ENCODE peak calls at places on chromosomes 3 and 15, in eight cellular contexts. D is heart right ventricle, C is uterus, Z is Panc1, U is thyroid gland, M is AG04449, I is AG09309, V is aorta. P is an unnamed sample.

GRCh38 chr3:34216713-34217346 is 418.4 kb downstream of the PDCD6IP start:
- DNase-seq in C (no peak), M (no peak), I (no peak), D (no peak), V (no peak), Z (no peak), U (no peak), P (no peak)

GRCh38 chr15:62850791-62851291 is 191.7 kb upstream of the TPM1 start:
- DNase-seq in I (peak), Z (no peak), C (no peak), V (no peak), U (no peak), D (no peak), M (peak), P (peak)

GRCh38 chr3:159762981-159763465 is 225.6 kb upstream of the IL12A start:
- DNase-seq in C (peak), M (no peak), V (peak), D (peak), U (peak), I (peak), Z (no peak), P (peak)

GRCh38 chr3:111143-112069 is 85.2 kb upstream of the CHL1 start:
- DNase-seq in I (no peak), Z (no peak), V (no peak), M (no peak), C (no peak), U (no peak), D (no peak), P (no peak)

GRCh38 chr15:76678766-76679165 is 226.4 kb downstream of the SCAPER start:
- DNase-seq in M (peak), C (no peak), D (no peak), V (no peak), Z (no peak), I (peak), U (no peak), P (no peak)

GRCh38 chr3:197256836-197257444 is 41.5 kb downstream of the DLG1 start:
- DNase-seq in Z (peak), C (peak), I (peak), M (peak), V (no peak), D (no peak), U (peak), P (peak)

GRCh38 chr3:10137178-10137577 is 4.4 kb upstream of the VHL start:
- DNase-seq in V (no peak), Z (no peak), U (no peak), D (no peak), C (no peak), I (no peak), M (no peak), P (peak)

GRCh38 chr3:109835958-109836357 is 498.6 kb upstream of the DPPA4 start:
- DNase-seq in Z (no peak), M (no peak), I (no peak), D (no peak), C (no peak), U (no peak), V (no peak), P (no peak)

GRCh38 chr3:37825744-37826143 is 35.9 kb upstream of the CTDSPL start:
- DNase-seq in U (no peak), M (no peak), Z (no peak), C (no peak), D (no peak), I (no peak), V (no peak), P (no peak)

GRCh38 chr3:138389841-138390581 is 41.6 kb downstream of the MRAS start:
- DNase-seq in M (peak), Z (peak), D (no peak), C (peak), I (peak), V (no peak), U (peak), P (no peak)

GRCh38 chr3:17302774-17303173 is 418.0 kb downstream of the PLCL2 start:
- DNase-seq in V (no peak), U (peak), I (no peak), D (peak), C (peak), M (no peak), Z (no peak), P (no peak)

GRCh38 chr15:80832676-80833075 is 53.5 kb downstream of the CEMIP start:
- DNase-seq in M (no peak), C (no peak), I (no peak), Z (no peak), U (no peak), V (no peak), D (no peak), P (no peak)

GRCh38 chr3:42486814-42487569 is 15.5 kb upstream of the VIPR1 start:
- DNase-seq in D (no peak), Z (no peak), U (no peak), V (no peak), C (no peak), M (no peak), I (no peak), P (no peak)

GRCh38 chr3:160921020-160921635 is 165.1 kb downstream of the PPM1L start:
- DNase-seq in C (no peak), Z (no peak), V (no peak), U (peak), M (no peak), D (no peak), I (peak), P (peak)

GRCh38 chr3:119258915-119259314 is 18.2 kb upstream of the B4GALT4 start:
- DNase-seq in D (no peak), V (no peak), I (no peak), M (no peak), U (no peak), C (no peak), Z (no peak), P (no peak)

GRCh38 chr3:114902691-114903101 is 244.4 kb downstream of the ZBTB20 start:
- DNase-seq in Z (no peak), D (no peak), I (no peak), M (no peak), C (no peak), U (peak), V (no peak), P (peak)

GRCh38 chr3:28253040-28253715 is 11.8 kb downstream of the CMC1 start:
- DNase-seq in Z (no peak), M (no peak), D (no peak), U (no peak), V (no peak), C (no peak), I (no peak), P (no peak)

GRCh38 chr15:62455441-62455921 is 290.4 kb upstream of the C2CD4B start:
- DNase-seq in I (no peak), M (no peak), Z (peak), C (no peak), V (no peak), D (peak), U (peak), P (peak)

GRCh38 chr15:92949604-92950249 is 49.6 kb downstream of the CHD2 start:
- DNase-seq in M (no peak), D (no peak), Z (no peak), C (no peak), U (no peak), I (no peak), V (no peak), P (no peak)

GRCh38 chr15:37628507-37628906 is 305.9 kb upstream of the TMCO5A start:
- DNase-seq in U (no peak), D (no peak), M (no peak), C (no peak), Z (no peak), V (no peak), I (no peak), P (no peak)

GRCh38 chr3:153289334-153289808 is 127.3 kb downstream of the RAP2B start:
- DNase-seq in D (no peak), I (no peak), C (no peak), Z (no peak), V (no peak), M (no peak), U (no peak), P (no peak)

GRCh38 chr15:77546050-77546501 is 86.6 kb downstream of the LINGO1 start:
- DNase-seq in Z (peak), I (peak), U (no peak), M (peak), C (no peak), D (no peak), V (peak), P (peak)

GRCh38 chr3:14836049-14836468 is 17.3 kb downstream of the FGD5 start:
- DNase-seq in I (no peak), D (peak), V (peak), U (no peak), M (no peak), C (peak), Z (no peak), P (no peak)

GRCh38 chr3:14925729-14926591 is 21.4 kb upstream of the NR2C2 start:
- DNase-seq in Z (peak), D (no peak), U (peak), I (peak), C (no peak), V (no peak), M (no peak), P (peak)

GRCh38 chr15:57333487-57333886 is 42.8 kb upstream of the CGNL1 start:
- DNase-seq in Z (no peak), U (no peak), D (no peak), I (no peak), V (no peak), C (no peak), M (no peak), P (peak)

GRCh38 chr3:98793971-98794370 is 30.8 kb downstream of the ST3GAL6 start:
- DNase-seq in C (no peak), M (no peak), D (no peak), V (no peak), Z (no peak), U (no peak), I (no peak), P (no peak)

GRCh38 chr15:66873856-66874255 is 171.8 kb downstream of the SMAD6 start:
- DNase-seq in I (no peak), V (no peak), U (no peak), C (no peak), Z (no peak), D (no peak), M (no peak), P (no peak)

GRCh38 chr3:5017953-5018531 is 38.8 kb downstream of the BHLHE40 start:
- DNase-seq in I (no peak), V (peak), C (peak), M (no peak), U (peak), Z (no peak), D (peak), P (no peak)

DNA sequence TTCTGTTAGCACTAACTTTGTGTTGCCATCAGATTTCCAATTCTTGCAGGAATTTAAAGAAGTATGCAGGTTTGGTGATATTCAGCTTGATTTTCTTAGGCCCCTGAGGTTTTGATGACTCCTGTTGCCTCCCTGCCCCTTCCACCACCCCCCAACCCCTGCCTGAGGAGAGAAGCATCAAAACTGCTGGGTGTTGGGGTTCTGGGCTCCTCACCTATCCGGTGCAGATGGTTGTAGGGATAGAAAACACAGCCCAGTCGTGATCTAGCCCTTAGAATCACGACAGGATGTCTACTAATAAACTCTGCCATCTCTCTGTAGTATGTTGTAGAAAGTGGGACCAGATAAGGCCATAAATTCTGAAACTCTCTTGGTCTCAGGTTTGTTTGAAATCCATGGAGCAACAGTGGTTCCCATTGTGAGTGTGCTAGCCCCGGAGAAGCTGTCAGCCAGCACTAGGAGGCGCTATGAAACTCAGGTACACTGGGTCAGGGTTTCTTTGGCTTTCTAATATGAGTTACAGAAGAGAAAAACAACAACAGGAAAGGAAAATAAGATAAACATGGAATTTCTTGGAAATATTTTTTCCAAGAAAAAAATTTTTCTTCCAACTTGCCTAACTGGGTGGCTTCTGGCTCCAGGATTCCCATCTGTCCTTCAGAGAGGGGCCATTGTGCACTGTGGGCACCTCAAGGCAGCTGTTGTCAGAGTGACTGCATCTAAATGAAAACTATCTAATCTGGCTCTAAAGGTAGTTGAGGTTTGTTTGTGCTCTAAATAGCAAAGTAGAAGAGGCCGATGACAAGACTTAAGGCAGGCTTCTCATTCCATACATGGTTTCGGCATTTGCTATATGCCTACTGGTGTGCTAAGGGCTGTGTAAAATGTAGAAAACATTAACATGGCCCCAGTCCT is 8.7 kb downstream of the SRP14 start:
- DNase-seq in Z (no peak), M (no peak), D (no peak), U (peak), V (no peak), I (no peak), C (no peak), P (peak)
- H3K4me3 ChIP-seq in Z (no peak), M (no peak), D (no peak), U (no peak), V (no peak), I (no peak), C (no peak), P (no peak)

GRCh38 chr15:89400121-89400996 is 65.7 kb upstream of the POLG start:
- DNase-seq in Z (no peak), D (no peak), C (no peak), I (no peak), M (no peak), V (peak), U (no peak), P (no peak)

GRCh38 chr15:89402406-89402805 is 67.8 kb upstream of the POLG start:
- DNase-seq in C (no peak), V (no peak), I (no peak), Z (no peak), M (no peak), D (no peak), U (no peak), P (no peak)

GRCh38 chr15:89399390-89400120 is 64.9 kb upstream of the POLG start:
- DNase-seq in C (no peak), Z (no peak), M (no peak), U (no peak), V (peak), D (no peak), I (no peak), P (no peak)

GRCh38 chr15:89400997-89401590 is 66.5 kb upstream of the POLG start:
- DNase-seq in V (no peak), U (no peak), I (no peak), C (no peak), M (no peak), Z (no peak), D (no peak), P (no peak)

GRCh38 chr15:89401636-89402252 is 67.1 kb upstream of the POLG start:
- DNase-seq in D (no peak), M (no peak), I (no peak), C (no peak), U (no peak), V (no peak), Z (no peak), P (peak)
- H3K4me3 ChIP-seq in D (no peak), M (peak), I (no peak), C (no peak), U (no peak), V (no peak), Z (no peak), P (no peak)

GRCh38 chr3:185960518-185961288 is 22.9 kb upstream of the TRA2B start:
- DNase-seq in C (no peak), Z (no peak), V (no peak), M (no peak), D (no peak), U (no peak), I (no peak), P (no peak)
- H3K4me3 ChIP-seq in C (no peak), Z (no peak), V (no peak), M (no peak), D (no peak), U (no peak), I (peak), P (no peak)

GRCh38 chr3:94043285-94043684 is 14.9 kb upstream of the STX19 start:
- DNase-seq in V (no peak), C (no peak), D (no peak), Z (no peak), U (no peak), I (no peak), M (no peak), P (no peak)
- H3K4me3 ChIP-seq in V (no peak), C (no peak), D (no peak), Z (no peak), U (no peak), I (no peak), M (no peak), P (no peak)

GRCh38 chr15:90470453-90470852 is 59.3 kb upstream of the CRTC3 start:
- DNase-seq in D (no peak), V (no peak), M (no peak), Z (no peak), U (no peak), C (no peak), I (no peak), P (no peak)
- H3K4me3 ChIP-seq in D (no peak), V (no peak), M (no peak), Z (no peak), U (no peak), C (no peak), I (no peak), P (no peak)

GRCh38 chr3:126851382-126851781 is 131.5 kb upstream of the PLXNA1 start:
- DNase-seq in V (no peak), D (no peak), M (no peak), C (no peak), I (no peak), U (no peak), Z (no peak), P (no peak)

GRCh38 chr3:126849768-126850167 is 133.1 kb upstream of the PLXNA1 start:
- DNase-seq in V (no peak), D (no peak), U (no peak), C (no peak), Z (no peak), I (no peak), M (no peak), P (no peak)

GRCh38 chr3:126851934-126852333 is 131.0 kb upstream of the PLXNA1 start:
- DNase-seq in U (no peak), C (no peak), I (no peak), M (no peak), V (no peak), D (no peak), Z (no peak), P (no peak)

GRCh38 chr3:126848991-126849390 is 133.9 kb upstream of the PLXNA1 start:
- DNase-seq in V (no peak), I (no peak), U (no peak), Z (no peak), M (no peak), D (no peak), C (no peak), P (no peak)

GRCh38 chr3:126850370-126851085 is 132.4 kb upstream of the PLXNA1 start:
- DNase-seq in M (peak), I (peak), D (peak), U (peak), V (no peak), C (no peak), Z (no peak), P (peak)
- H3K4me3 ChIP-seq in M (no peak), I (no peak), D (no peak), U (no peak), V (no peak), C (no peak), Z (no peak), P (no peak)

DNA sequence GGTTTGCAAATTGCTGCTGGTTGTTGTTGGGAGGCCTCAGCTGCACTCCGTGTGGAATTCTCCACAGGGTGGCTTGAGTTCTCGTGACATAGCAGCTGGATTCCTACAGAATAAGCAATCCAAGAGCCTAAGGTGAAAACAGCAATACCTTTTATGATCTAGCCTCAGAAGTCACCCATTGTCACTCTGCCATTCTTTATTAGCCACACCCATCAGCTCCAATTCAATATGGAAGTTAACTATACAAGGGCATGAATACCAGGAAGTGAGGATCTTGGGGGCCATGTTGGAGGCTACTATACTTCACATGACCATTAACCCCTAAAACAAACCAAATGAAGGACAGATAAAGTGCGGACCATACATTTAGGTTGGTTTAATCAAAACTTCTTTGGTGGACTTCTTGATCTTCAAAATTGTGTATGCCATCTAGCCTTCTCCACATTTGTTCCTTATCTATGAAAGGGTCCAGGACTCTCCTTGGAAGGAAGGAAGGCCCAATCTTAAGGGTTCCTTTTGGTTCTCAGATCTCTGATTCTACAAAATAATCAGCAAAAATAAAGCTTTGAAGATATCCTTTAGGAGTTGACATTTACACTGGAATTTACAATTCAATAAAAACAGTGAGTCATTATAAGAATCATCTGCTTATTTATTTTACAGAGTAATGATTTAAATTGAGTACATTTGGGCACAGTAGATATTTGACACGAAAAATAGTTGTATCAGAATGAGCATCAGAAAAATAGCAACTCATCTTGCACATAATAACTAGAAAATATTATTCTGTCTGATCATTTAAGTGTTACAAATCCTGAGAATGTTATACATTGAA is 21.5 kb downstream of the CIAO2A start:
- DNase-seq in V (no peak), Z (no peak), D (no peak), M (no peak), C (no peak), I (no peak), U (no peak), P (no peak)
- H3K4me3 ChIP-seq in V (no peak), Z (no peak), D (no peak), M (no peak), C (no peak), I (no peak), U (no peak), P (no peak)

P was measured in cardiac muscle cell.